ENCODE peak calls at places on chromosome 22, in nine cellular contexts. J is M059J; B is activated CD4-positive, alpha-beta T cell treated with anti-CD3 and anti-CD28 coated beads, Interleukin-2, amount 10 ng/mL, durations not matched to agents 24 days and 14 days; W is iris pigment epithelial cell; D is activated naive CD8-positive, alpha-beta T cell treated with anti-CD3 and anti-CD28 coated beads, Interleukin-2, amount 50 U/mL, for 24 hours; Z is NCI-H1417; V is tibial artery; K is NCI-H460; L is COR-L47. X is an unnamed sample.

GRCh38 chr22:45073064-45073463 is 63.3 kb upstream of the PHF21B start:
- DNase-seq in K (no peak), L (peak), J (no peak), B (no peak), V (no peak), W (no peak), D (no peak), Z (peak), X (no peak)

GRCh38 chr22:48851933-48852549 is 975.6 kb downstream of the BRD1 start:
- DNase-seq in K (no peak), D (no peak), W (no peak), L (no peak), J (no peak), B (no peak), V (no peak), Z (no peak), X (no peak)

GRCh38 chr22:30861131-30861530 is 107.4 kb downstream of the MORC2 start:
- DNase-seq in D (no peak), B (no peak), W (no peak), J (no peak), K (no peak), L (no peak), Z (no peak), V (no peak), X (no peak)

GRCh38 chr22:43883012-43883661 is 8.7 kb downstream of the PNPLA5 start:
- DNase-seq in Z (peak), W (peak), V (no peak), K (peak), D (peak), B (peak), J (peak), L (peak), X (peak)

GRCh38 chr22:48182036-48182435 is 1419.6 kb downstream of the TBC1D22A start:
- DNase-seq in W (no peak), J (no peak), D (no peak), V (no peak), Z (no peak), B (no peak), K (no peak), L (no peak), X (no peak)

GRCh38 chr22:48204296-48204695 is 1441.8 kb downstream of the TBC1D22A start:
- DNase-seq in W (no peak), K (no peak), Z (no peak), B (no peak), J (no peak), L (no peak), V (no peak), D (no peak), X (no peak)

GRCh38 chr22:47374901-47375575 is 612.6 kb downstream of the TBC1D22A start:
- DNase-seq in B (no peak), Z (no peak), V (peak), K (no peak), J (no peak), W (no peak), D (no peak), L (no peak), X (no peak)

GRCh38 chr22:21762712-21763581 is 27.4 kb upstream of the YPEL1 start:
- DNase-seq in V (no peak), B (peak), W (no peak), Z (peak), D (peak), L (no peak), J (no peak), K (no peak), X (no peak)

GRCh38 chr22:43426816-43427215 is 15.0 kb downstream of the MPPED1 start:
- DNase-seq in K (no peak), J (no peak), D (no peak), W (no peak), L (no peak), Z (no peak), B (no peak), V (no peak), X (no peak)

GRCh38 chr22:25485626-25486545 is 78.6 kb upstream of the GRK3 start:
- DNase-seq in D (peak), L (no peak), J (no peak), V (no peak), K (no peak), W (no peak), Z (no peak), B (peak), X (no peak)

GRCh38 chr22:16804882-16805281 is 20.3 kb downstream of the XKR3 start:
- DNase-seq in B (no peak), L (no peak), Z (no peak), V (no peak), K (no peak), J (no peak), W (no peak), D (no peak), X (no peak)

GRCh38 chr22:32628626-32629587 is 154.3 kb downstream of the FBXO7 start:
- DNase-seq in K (no peak), L (no peak), B (no peak), J (no peak), V (no peak), Z (no peak), D (no peak), W (peak), X (no peak)

GRCh38 chr22:45316796-45317526 is 7.2 kb downstream of the FAM118A start:
- DNase-seq in V (no peak), B (peak), J (no peak), Z (no peak), W (no peak), K (no peak), D (no peak), L (no peak), X (no peak)

GRCh38 chr22:23256986-23257888 is 76.9 kb downstream of the BCR start:
- DNase-seq in B (no peak), V (peak), J (no peak), W (no peak), K (no peak), Z (no peak), L (no peak), D (no peak), X (peak)

GRCh38 chr22:25453058-25453457 is 111.4 kb upstream of the GRK3 start:
- DNase-seq in B (no peak), Z (no peak), K (no peak), L (no peak), J (no peak), W (no peak), D (no peak), V (no peak), X (no peak)

GRCh38 chr22:40628354-40629042 is 8.0 kb downstream of the MRTFA start:
- DNase-seq in D (no peak), L (no peak), V (no peak), W (peak), B (no peak), Z (peak), K (no peak), J (peak), X (no peak)

GRCh38 chr22:38291201-38291777 is 18.5 kb upstream of the TMEM184B start:
- DNase-seq in B (no peak), D (no peak), L (no peak), K (no peak), V (no peak), J (no peak), W (no peak), Z (peak), X (no peak)

GRCh38 chr22:48574776-48575566 is 1252.7 kb downstream of the BRD1 start:
- DNase-seq in B (peak), K (peak), D (peak), L (peak), W (peak), Z (no peak), J (no peak), V (no peak), X (no peak)

GRCh38 chr22:26435327-26436093 is 6.5 kb downstream of the ASPHD2 start:
- DNase-seq in J (no peak), Z (no peak), V (no peak), K (no peak), L (no peak), B (no peak), D (no peak), W (no peak), X (no peak)

GRCh38 chr22:46067159-46068111 is 82.9 kb upstream of the PPARA start:
- DNase-seq in V (peak), D (no peak), Z (no peak), K (no peak), J (peak), W (no peak), B (no peak), L (no peak), X (peak)

GRCh38 chr22:20178075-20178921 is 27.4 kb upstream of the CCDC188 start:
- DNase-seq in K (no peak), L (no peak), J (no peak), Z (peak), B (no peak), D (no peak), W (no peak), V (no peak), X (no peak)

GRCh38 chr22:30209642-30210041 is 36.9 kb downstream of the LIF start:
- DNase-seq in B (no peak), W (no peak), Z (no peak), V (no peak), K (no peak), J (no peak), D (no peak), L (no peak), X (no peak)

GRCh38 chr22:23221351-23221804 is 41.1 kb downstream of the BCR start:
- DNase-seq in W (no peak), V (no peak), L (no peak), Z (no peak), B (no peak), J (no peak), D (no peak), K (no peak), X (no peak)

GRCh38 chr22:17366830-17367229 is 2.4 kb upstream of the CECR2 start:
- DNase-seq in V (no peak), Z (no peak), L (no peak), D (peak), B (peak), J (no peak), W (no peak), K (no peak), X (no peak)

GRCh38 chr22:39522567-39523300 is 2.4 kb downstream of the ATF4 start:
- DNase-seq in V (no peak), L (no peak), Z (peak), K (peak), W (peak), J (peak), B (peak), D (no peak), X (peak)

GRCh38 chr22:39635719-39636118 is 65.2 kb downstream of the CACNA1I start:
- DNase-seq in V (no peak), J (no peak), K (no peak), W (peak), B (no peak), L (no peak), D (no peak), Z (no peak), X (no peak)

GRCh38 chr22:30047364-30047738 is 32.9 kb upstream of the HORMAD2 start:
- DNase-seq in W (peak), B (peak), L (no peak), D (no peak), K (no peak), V (no peak), J (peak), Z (no peak), X (no peak)

GRCh38 chr22:48960981-48961655 is 866.6 kb downstream of the BRD1 start:
- DNase-seq in Z (no peak), B (no peak), K (no peak), J (no peak), D (no peak), W (no peak), V (no peak), L (no peak), X (no peak)

GRCh38 chr22:41302016-41302767 is 867 bp downstream of the ZC3H7B start:
- DNase-seq in J (no peak), L (peak), V (no peak), W (no peak), B (peak), K (no peak), Z (peak), D (peak), X (no peak)

GRCh38 chr22:48576333-48577013 is 1251.2 kb downstream of the BRD1 start:
- DNase-seq in K (no peak), B (no peak), Z (no peak), W (peak), D (peak), L (peak), J (no peak), V (no peak), X (peak)

GRCh38 chr22:17083811-17084540 is 824 bp upstream of the IL17RA start:
- DNase-seq in Z (no peak), J (no peak), B (no peak), V (peak), W (no peak), L (no peak), D (no peak), K (no peak), X (no peak)

GRCh38 chr22:39266398-39267030 is 21.7 kb upstream of the PDGFB start:
- DNase-seq in J (no peak), V (peak), B (peak), D (peak), L (no peak), W (peak), Z (no peak), K (no peak), X (no peak)

GRCh38 chr22:49541451-49542230 is 286.0 kb downstream of the BRD1 start:
- DNase-seq in Z (no peak), K (no peak), V (peak), J (no peak), L (no peak), D (no peak), W (no peak), B (no peak), X (no peak)